ENCODE peak calls at places on chromosomes 16 and 17, in eight cellular contexts. F is HCT116, Q is GM23248, T is PC-3, L is GM23338, G is SK-N-SH, J is MM.1S, B is hepatocyte. M is an unnamed sample. For H3K27me3, the result is how much of the 10 kb centered on the place peaks cover.

GRCh38 chr16:88430185-88430523 is 22.9 kb upstream of the ZFPM1 start:
- DNase-seq in Q (no peak), G (no peak), F (no peak), J (no peak), L (no peak), B (no peak), T (no peak), M (no peak)

GRCh38 chr17:2282297-2282873 is 21.2 kb downstream of the SMG6 start:
- DNase-seq in F (peak), G (peak), Q (peak), L (peak), T (peak), J (peak), B (peak), M (peak)

GRCh38 chr16:10895053-10895946 is 18.3 kb downstream of the CIITA start:
- DNase-seq in J (no peak), G (no peak), L (peak), F (no peak), T (peak), B (peak), Q (peak), M (peak)

GRCh38 chr16:88453217-88453531 is at the start of gene ZFPM1:
- DNase-seq in B (no peak), L (no peak), T (no peak), F (no peak), Q (no peak), J (no peak), G (no peak), M (peak)

GRCh38 chr17:60093694-60094093 is 15.0 kb upstream of the HEATR6 start:
- DNase-seq in F (no peak), G (no peak), Q (no peak), B (no peak), J (no peak), L (no peak), T (no peak), M (no peak)

GRCh38 chr16:50372611-50373344 is 4.0 kb upstream of the BRD7 start:
- DNase-seq in F (no peak), G (peak), T (peak), Q (peak), J (no peak), L (no peak), B (peak), M (no peak)

GRCh38 chr17:16909472-16909871 is 62.4 kb downstream of the TNFRSF13B start:
- DNase-seq in G (no peak), F (no peak), Q (no peak), T (no peak), J (no peak), L (no peak), B (no peak), M (no peak)

GRCh38 chr17:40086150-40087044 is 14.0 kb downstream of the NR1D1 start:
- DNase-seq in T (peak), F (no peak), G (peak), L (peak), J (peak), B (peak), Q (peak), M (peak)

GRCh38 chr16:81446318-81447275 is 2.0 kb downstream of the CMIP start:
- DNase-seq in Q (peak), B (peak), L (peak), T (peak), F (no peak), G (peak), J (no peak), M (no peak)

GRCh38 chr17:18860161-18860972 is 2.4 kb downstream of the PRPSAP2 start:
- DNase-seq in F (no peak), T (peak), Q (peak), L (no peak), J (no peak), B (no peak), G (no peak), M (no peak)

GRCh38 chr16:72554935-72555334 is 383.0 kb upstream of the PMFBP1 start:
- DNase-seq in G (no peak), B (no peak), T (peak), F (peak), Q (no peak), L (no peak), J (no peak), M (no peak)

GRCh38 chr17:10270258-10270657 is 71.9 kb upstream of the GAS7 start:
- DNase-seq in J (no peak), Q (peak), L (no peak), F (no peak), T (no peak), G (no peak), B (no peak), M (no peak)

GRCh38 chr16:48534601-48535340 is 75.2 kb downstream of the N4BP1 start:
- DNase-seq in B (no peak), T (no peak), L (no peak), Q (no peak), G (no peak), J (no peak), F (no peak), M (no peak)

GRCh38 chr16:48535369-48535787 is 74.6 kb downstream of the N4BP1 start:
- DNase-seq in F (no peak), L (no peak), T (no peak), J (no peak), Q (no peak), B (no peak), G (no peak), M (no peak)

GRCh38 chr16:48526958-48527331 is 83.0 kb downstream of the N4BP1 start:
- DNase-seq in F (no peak), T (no peak), G (no peak), J (no peak), B (no peak), L (no peak), Q (no peak), M (no peak)

GRCh38 chr16:48533931-48534330 is 76.0 kb downstream of the N4BP1 start:
- DNase-seq in T (no peak), Q (no peak), F (no peak), L (no peak), B (no peak), J (no peak), G (no peak), M (no peak)

DNA sequence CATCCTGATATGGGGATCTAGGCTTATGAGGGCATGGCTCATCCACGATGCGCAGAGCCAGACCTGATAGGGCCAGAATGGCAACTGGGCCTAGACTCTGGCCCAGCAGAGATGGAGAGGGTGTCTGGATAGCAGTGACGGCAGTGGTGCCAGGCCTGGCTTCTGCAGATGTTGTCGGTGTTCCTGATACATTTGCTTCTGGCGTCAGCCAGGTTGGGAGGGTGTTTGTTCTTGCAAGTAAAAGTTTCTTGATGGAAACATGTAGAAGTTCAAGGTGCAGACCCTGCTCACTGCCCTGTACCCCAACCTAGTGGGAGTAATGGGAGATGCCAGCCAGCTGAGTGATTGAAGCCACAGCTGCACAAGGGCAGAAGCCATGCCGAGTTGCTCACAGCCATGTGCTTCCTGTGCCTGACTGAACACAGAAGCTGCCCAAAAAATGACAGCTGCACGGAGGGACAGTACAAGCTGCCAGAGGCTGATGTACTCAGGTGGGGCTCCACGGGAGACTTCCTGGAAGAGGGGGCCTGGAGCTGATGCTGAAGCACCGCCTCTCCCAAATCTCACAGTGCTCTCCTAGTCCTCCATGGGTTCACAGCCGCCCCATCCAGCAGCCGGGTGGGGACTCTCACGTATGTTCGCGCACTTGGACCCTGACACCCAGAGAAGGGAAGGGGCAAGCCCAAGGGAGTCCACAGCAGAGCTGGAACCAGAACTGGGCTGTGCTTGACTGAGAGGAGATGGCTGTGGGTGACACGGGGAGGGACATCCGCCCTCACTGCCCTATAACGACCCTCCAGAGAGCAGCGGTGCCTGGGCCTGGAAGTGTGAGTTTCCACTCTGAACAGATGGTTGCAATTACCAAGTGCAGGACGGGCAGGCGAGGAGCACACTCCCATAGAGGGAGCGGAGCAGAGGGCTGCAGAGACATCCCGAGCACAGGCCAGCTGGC is 78.7 kb downstream of the N4BP1 start:
- DNase-seq in J (no peak), Q (peak), F (no peak), L (no peak), G (peak), T (no peak), B (peak), M (no peak)
- TF ChIP-seq EZH2phosphoT487 in J (no peak), Q (no peak), F (no peak), L (no peak), G (no peak), T (no peak), B (no peak), M (no peak)

GRCh38 chr17:7343250-7343649 is 6.9 kb downstream of the ACAP1 start:
- DNase-seq in G (no peak), L (no peak), T (no peak), J (no peak), Q (no peak), B (no peak), F (no peak), M (no peak)

GRCh38 chr17:7334938-7335538 is 1.3 kb upstream of the ACAP1 start:
- DNase-seq in F (no peak), T (no peak), L (no peak), J (no peak), Q (no peak), G (no peak), B (no peak), M (no peak)

GRCh38 chr17:7336240-7337175 is at the start of gene ACAP1:
- DNase-seq in Q (no peak), T (no peak), L (peak), B (no peak), G (no peak), F (no peak), J (peak), M (no peak)

GRCh38 chr17:7341842-7342241 is 5.5 kb downstream of the ACAP1 start:
- DNase-seq in G (no peak), F (no peak), J (no peak), L (no peak), T (no peak), Q (no peak), B (no peak), M (no peak)

GRCh38 chr17:7340179-7340578 is 3.9 kb downstream of the ACAP1 start:
- DNase-seq in G (no peak), J (no peak), F (no peak), Q (peak), B (no peak), T (peak), L (no peak), M (no peak)
- H3K27me3 ChIP-seq in G (under half), J (under half), F (under half), Q (under half), B (under half), T (under half), L (under half), M (under half)

GRCh38 chr16:85552980-85553435 is 60.1 kb upstream of the GSE1 start:
- DNase-seq in F (no peak), B (no peak), J (no peak), L (peak), T (no peak), G (peak), Q (no peak), M (peak)

GRCh38 chr16:85551319-85551978 is 61.7 kb upstream of the GSE1 start:
- DNase-seq in L (no peak), Q (no peak), B (no peak), J (no peak), T (no peak), F (no peak), G (no peak), M (no peak)

GRCh38 chr16:85554791-85555548 is 58.2 kb upstream of the GSE1 start:
- DNase-seq in B (peak), Q (peak), G (no peak), L (peak), F (no peak), J (peak), T (peak), M (peak)

GRCh38 chr16:85554114-85554790 is 58.9 kb upstream of the GSE1 start:
- DNase-seq in T (peak), L (peak), F (peak), Q (peak), G (peak), J (peak), B (peak), M (peak)

GRCh38 chr16:85553436-85554113 is 59.5 kb upstream of the GSE1 start:
- DNase-seq in B (peak), F (peak), L (peak), Q (peak), G (no peak), T (peak), J (peak), M (no peak)
- TF ChIP-seq EZH2phosphoT487 in B (no peak), F (no peak), L (no peak), Q (no peak), G (no peak), T (no peak), J (no peak), M (no peak)

GRCh38 chr17:29579866-29580771 is 9.3 kb downstream of the GIT1 start:
- DNase-seq in J (peak), B (peak), L (peak), G (peak), Q (peak), F (peak), T (peak), M (peak)
- H3K27me3 ChIP-seq in J (under half), B (under half), L (under half), G (under half), Q (under half), F (under half), T (under half), M (under half)

DNA sequence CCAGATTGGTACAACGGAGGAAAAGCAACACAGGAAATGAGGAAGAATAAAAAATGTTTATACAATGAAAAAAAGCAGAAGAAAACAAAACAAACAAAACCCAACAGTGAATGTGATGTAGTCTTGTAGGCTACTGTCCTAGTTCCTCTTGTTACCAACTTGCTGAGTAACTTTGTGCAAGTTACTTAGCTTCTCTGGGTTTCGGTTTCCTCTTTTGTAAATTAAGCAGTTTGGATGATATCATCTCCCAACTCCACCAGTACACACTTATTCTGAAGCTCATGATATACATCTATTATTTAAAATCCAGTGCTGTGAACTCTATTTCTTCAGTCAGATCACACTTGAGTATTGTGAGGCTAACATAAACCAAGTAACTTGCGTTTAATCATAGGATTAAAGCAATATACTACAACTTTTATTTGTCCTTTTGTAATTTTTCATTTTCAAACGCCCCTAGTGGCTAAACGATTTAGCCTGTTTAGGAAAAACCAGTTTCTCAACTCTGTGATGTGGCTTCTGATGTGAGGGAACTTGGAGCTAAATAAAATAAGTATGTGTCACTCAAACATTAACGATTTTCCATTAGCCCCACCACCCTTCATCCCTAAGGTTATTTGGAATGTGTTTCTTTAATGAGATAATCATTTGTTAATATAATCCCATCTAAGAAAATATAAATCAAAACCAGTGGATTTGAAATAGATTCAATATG is 1.4 kb upstream of the UNK start:
- DNase-seq in G (peak), L (peak), J (peak), T (peak), B (peak), Q (peak), F (peak), M (no peak)
- TF ChIP-seq EZH2phosphoT487 in G (no peak), L (no peak), J (no peak), T (no peak), B (no peak), Q (no peak), F (no peak), M (no peak)

GRCh38 chr17:48598727-48599126 is 5.1 kb upstream of the HOXB5 start:
- DNase-seq in J (no peak), B (no peak), T (no peak), L (no peak), F (no peak), G (no peak), Q (no peak), M (no peak)
- H3K27me3 ChIP-seq in J (half or more), B (half or more), T (under half), L (half or more), F (under half), G (half or more), Q (under half), M (half or more)

GRCh38 chr17:35612924-35613521 is 25.9 kb downstream of the AP2B1 start:
- DNase-seq in Q (peak), J (peak), G (peak), F (peak), B (peak), L (peak), T (peak), M (peak)
- TF ChIP-seq EZH2phosphoT487 in Q (no peak), J (no peak), G (no peak), F (no peak), B (no peak), L (no peak), T (no peak), M (no peak)

M was measured in neural progenitor cell.